ENCODE peak calls at places on chromosomes 2 and 18, in ten cellular contexts. I is OCI-LY7, K is stomach, V is A549, S is cardiac fibroblast, D is uterus, R is tibial artery, X is fibroblast of pulmonary artery, T is AG04450, A is mammary epithelial cell. Z is an unnamed sample.

GRCh38 chr18:53906681-53907080 is 317.8 kb downstream of the MBD2 start:
- DNase-seq in X (peak; percentile 52), K (no peak), D (no peak), S (peak; percentile 51), R (no peak), T (no peak), A (no peak), V (no peak), I (no peak), Z (no peak)

GRCh38 chr2:64143154-64144056 is 815 bp downstream of the PELI1 start:
- DNase-seq in S (peak; percentile 50), T (no peak), X (peak; percentile 44), V (peak; percentile 26), D (peak; percentile 37), A (peak; percentile 54), R (no peak), I (peak; percentile 60), K (no peak), Z (peak; percentile 65)

GRCh38 chr2:207044380-207044779 is 105.1 kb downstream of the CPO start:
- DNase-seq in X (no peak), K (no peak), V (no peak), T (no peak), D (no peak), S (no peak), I (no peak), A (no peak), R (no peak), Z (no peak)

GRCh38 chr18:61605376-61606067 is 272.3 kb downstream of the CDH20 start:
- DNase-seq in A (no peak), T (no peak), K (no peak), V (no peak), R (no peak), D (no peak), S (no peak), I (no peak), X (no peak), Z (no peak)

GRCh38 chr2:100952512-100952911 is 49.6 kb upstream of the RPL31 start:
- DNase-seq in X (no peak), V (no peak), I (no peak), D (no peak), K (no peak), T (no peak), R (no peak), S (no peak), A (no peak), Z (no peak)

GRCh38 chr2:147149589-147150245 is 695.1 kb upstream of the ACVR2A start:
- DNase-seq in T (no peak), D (no peak), I (no peak), X (peak; percentile 47), A (no peak), V (no peak), S (peak; percentile 68), K (no peak), R (no peak), Z (no peak)

GRCh38 chr2:138395565-138396306 is 105.8 kb upstream of the SPOPL start:
- DNase-seq in V (no peak), S (peak; percentile 75), K (no peak), A (peak; percentile 90), R (peak; percentile 77), T (no peak), X (peak; percentile 68), D (no peak), I (no peak), Z (peak; percentile 91)

GRCh38 chr2:2022941-2023586 is 278.7 kb upstream of the PXDN start:
- DNase-seq in X (no peak), I (no peak), R (no peak), T (no peak), V (no peak), A (no peak), K (no peak), S (no peak), D (no peak), Z (no peak)

GRCh38 chr2:191601060-191601459 is 76.9 kb upstream of the NABP1 start:
- DNase-seq in A (no peak), S (no peak), R (no peak), K (no peak), D (no peak), V (no peak), X (no peak), I (no peak), T (no peak), Z (peak; percentile 36)

GRCh38 chr2:225056330-225057073 is 14.2 kb upstream of the DOCK10 start:
- DNase-seq in I (no peak), D (no peak), A (peak; percentile 19), R (no peak), K (no peak), X (peak; percentile 25), T (no peak), S (no peak), V (no peak), Z (peak; percentile 52)

GRCh38 chr2:58475756-58476155 is 234.6 kb upstream of the FANCL start:
- DNase-seq in A (no peak), S (no peak), V (no peak), X (no peak), K (no peak), T (no peak), I (no peak), R (no peak), D (no peak), Z (no peak)

GRCh38 chr2:88216641-88217040 is 46.5 kb downstream of the THNSL2 start:
- DNase-seq in I (no peak), A (no peak), X (no peak), S (no peak), K (no peak), T (no peak), V (no peak), D (no peak), R (no peak), Z (no peak)

GRCh38 chr2:154238252-154238651 is 366.5 kb downstream of the GALNT13 start:
- DNase-seq in K (no peak), X (no peak), V (no peak), I (no peak), A (no peak), S (no peak), D (no peak), T (no peak), R (no peak), Z (no peak)

GRCh38 chr18:74351354-74351753 is 35.7 kb downstream of the C18orf63 start:
- DNase-seq in R (no peak), I (peak; percentile 7), T (peak; percentile 3), K (no peak), D (no peak), S (peak; percentile 60), V (no peak), A (peak; percentile 67), X (peak; percentile 68), Z (peak; percentile 85)

GRCh38 chr2:86477349-86477748 is 36.2 kb downstream of the KDM3A start:
- DNase-seq in K (no peak), V (no peak), S (peak; percentile 54), X (peak; percentile 55), R (no peak), D (no peak), T (no peak), A (peak; percentile 8), I (no peak), Z (peak; percentile 35)

GRCh38 chr2:146068051-146068450 is 1548.1 kb upstream of the ZEB2 start:
- DNase-seq in X (no peak), D (no peak), R (no peak), T (no peak), V (no peak), S (no peak), I (no peak), K (no peak), A (no peak), Z (no peak)
- TF ChIP-seq CTCF in X (no peak), D (no peak), R (no peak), T (no peak), V (no peak), S (no peak), I (no peak), K (no peak), A (no peak), Z (no peak)

DNA sequence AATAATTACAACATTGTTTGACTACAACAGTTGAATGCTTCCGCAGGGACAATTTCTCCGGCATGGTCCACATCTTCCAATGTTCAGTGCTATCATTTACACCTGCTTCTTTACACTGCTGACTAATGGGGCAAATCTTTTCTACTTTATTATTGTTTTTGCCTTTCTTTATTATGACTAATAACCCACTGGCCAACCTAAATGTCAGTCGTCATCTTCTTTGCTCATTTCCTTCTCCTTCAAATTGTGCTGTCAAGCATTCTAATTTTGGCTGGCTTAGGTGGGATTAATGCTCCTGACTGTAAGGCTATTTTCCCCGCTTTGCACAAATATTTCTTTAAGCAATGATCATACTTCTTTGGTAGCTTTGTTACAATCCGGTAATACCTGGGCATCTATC is 132.6 kb downstream of the SOCS6 start:
- DNase-seq in D (no peak), I (no peak), X (peak; percentile 22), R (no peak), S (no peak), T (no peak), K (no peak), V (no peak), A (peak; percentile 68), Z (peak; percentile 39)
- H3K4me3 ChIP-seq in D (no peak overlapping the region), I (no peak overlapping the region), X (no peak overlapping the region), R (no peak overlapping the region), S (no peak overlapping the region), T (no peak overlapping the region), K (no peak overlapping the region), V (no peak overlapping the region), A (no peak overlapping the region), Z (no peak overlapping the region)

GRCh38 chr2:217900780-217901360 is 101.9 kb downstream of the TNS1 start:
- DNase-seq in R (no peak), S (no peak), T (no peak), K (no peak), V (no peak), D (no peak), I (no peak), X (no peak), A (no peak), Z (no peak)

GRCh38 chr2:217900010-217900779 is 102.6 kb downstream of the TNS1 start:
- DNase-seq in X (no peak), V (no peak), A (no peak), D (no peak), R (no peak), S (no peak), I (no peak), K (no peak), T (no peak), Z (no peak)

GRCh38 chr2:217897816-217898806 is 104.7 kb downstream of the TNS1 start:
- DNase-seq in S (no peak), K (peak; percentile 93), D (peak; percentile 31), R (peak; percentile 92), I (no peak), A (no peak), X (no peak), T (no peak), V (no peak), Z (no peak)

GRCh38 chr2:217901400-217901799 is 101.4 kb downstream of the TNS1 start:
- DNase-seq in T (no peak), K (no peak), S (no peak), D (no peak), R (no peak), V (no peak), X (no peak), A (no peak), I (no peak), Z (no peak)

GRCh38 chr2:217899231-217900009 is 103.4 kb downstream of the TNS1 start:
- DNase-seq in S (peak; percentile 87), K (peak; percentile 77), D (peak; percentile 89), X (peak; percentile 89), T (peak; percentile 59), V (peak; percentile 86), R (peak; percentile 95), A (peak; percentile 76), I (peak; percentile 28), Z (peak; percentile 92)
- TF ChIP-seq CTCF in S (peak; percentile 90), K (no peak), D (peak; percentile 73), X (peak; percentile 89), T (peak; percentile 81), V (peak; percentile 63), R (peak; percentile 79), A (peak; percentile 79), I (peak; percentile 79), Z (peak; percentile 95)

GRCh38 chr2:238240761-238241711 is 1.2 kb upstream of the HES6 start:
- DNase-seq in K (peak; percentile 87), A (no peak), R (no peak), V (no peak), D (no peak), X (no peak), S (no peak), T (no peak), I (peak; percentile 29), Z (peak; percentile 15)
- H3K4me3 ChIP-seq in K (peak overlapping the region; percentile 78), A (no peak overlapping the region), R (peak overlapping the region; percentile 68), V (peak overlapping the region; percentile 81), D (peak overlapping the region; percentile 21), X (no peak overlapping the region), S (no peak overlapping the region), T (no peak overlapping the region), I (no peak overlapping the region), Z (no peak overlapping the region)